ENCODE peak calls at places on chromosome 19, in six cellular contexts. Z is astrocyte; C is GM23248; T is Caco-2; G is tibial nerve; X is effector memory CD4-positive, alpha-beta T cell. N is an unnamed sample. For H3K36me3 and H3K9me3, the result is how much of the 10 kb centered on the place peaks cover.

GRCh38 chr19:18100710-18101109 is 3.1 kb downstream of the MAST3 start:
- DNase-seq in Z (no peak), C (no peak), T (no peak), G (no peak), X (no peak), N (no peak)

GRCh38 chr19:45615795-45616708 is 14.0 kb upstream of the GPR4 start:
- DNase-seq in Z (peak), C (peak), T (peak), G (peak), X (peak), N (peak)

GRCh38 chr19:33514885-33515485 is 6.6 kb downstream of the PEPD start:
- DNase-seq in Z (no peak), C (peak), T (no peak), G (no peak), X (no peak), N (no peak)

GRCh38 chr19:58084596-58085347 is 13.3 kb downstream of the ZSCAN18 start:
- DNase-seq in Z (no peak), C (no peak), T (no peak), G (no peak), X (no peak), N (no peak)

GRCh38 chr19:50476943-50477264 is 256 bp upstream of the GARIN5A start:
- DNase-seq in Z (no peak), C (no peak), T (no peak), G (no peak), X (no peak), N (no peak)

GRCh38 chr19:33770107-33770506 is 26.6 kb upstream of the KCTD15 start:
- DNase-seq in Z (no peak), C (no peak), T (no peak), G (no peak), X (no peak), N (no peak)

GRCh38 chr19:1851581-1852293 is 3.5 kb upstream of the REXO1 start:
- DNase-seq in Z (no peak), C (no peak), T (no peak), G (no peak), X (peak), N (no peak)

GRCh38 chr19:50515168-50515561 is 1.5 kb upstream of the ASPDH start:
- DNase-seq in Z (no peak), C (no peak), T (no peak), G (no peak), X (no peak), N (no peak)

GRCh38 chr19:29841559-29842367 is 30.0 kb downstream of the CCNE1 start:
- DNase-seq in Z (peak), C (peak), T (peak), G (no peak), X (no peak), N (peak)

GRCh38 chr19:39093761-39094160 is 9.6 kb downstream of the ACP7 start:
- DNase-seq in Z (peak), C (peak), T (no peak), G (no peak), X (no peak), N (no peak)

GRCh38 chr19:38020331-38020730 is 113.3 kb downstream of the SIPA1L3 start:
- DNase-seq in Z (no peak), C (no peak), T (no peak), G (no peak), X (no peak), N (no peak)

GRCh38 chr19:11096210-11096841 is 7.1 kb downstream of the LDLR start:
- DNase-seq in Z (peak), C (peak), T (no peak), G (no peak), X (no peak), N (peak)
- H3K36me3 ChIP-seq in Z (under half), C (under half), T (under half), G (under half), X (under half), N (half or more)

DNA sequence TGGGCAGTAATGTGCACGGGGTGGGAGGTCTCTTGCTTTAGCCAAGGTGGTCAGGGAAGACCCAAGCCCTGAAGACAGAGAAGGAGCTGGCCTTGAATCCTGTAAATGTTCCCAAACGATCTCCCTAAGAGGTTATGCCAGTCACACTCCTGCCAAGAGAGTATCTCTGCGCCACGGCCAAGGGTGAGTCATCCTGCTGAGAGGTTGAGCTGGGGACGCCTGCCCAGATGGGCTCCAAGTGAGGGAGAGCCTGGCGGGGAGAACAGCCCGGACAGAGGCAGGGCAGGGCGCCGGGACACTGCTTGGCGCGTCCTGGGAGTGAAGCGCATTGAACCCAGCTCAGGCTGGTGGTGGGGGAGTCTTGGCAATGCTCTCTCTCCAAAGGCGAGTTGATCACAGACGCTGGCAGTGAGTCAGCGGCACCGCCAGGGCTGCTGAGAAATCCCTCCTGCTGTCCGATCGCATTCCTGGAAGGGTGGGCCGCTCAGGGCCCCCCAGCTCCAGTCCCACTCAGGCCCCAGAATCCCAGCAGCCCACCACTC is 16.4 kb downstream of the SULT2B1 start:
- DNase-seq in Z (peak), C (peak), T (no peak), G (peak), X (no peak), N (peak)
- H3K4me3 ChIP-seq in Z (peak), C (peak), T (no peak), G (no peak), X (no peak), N (no peak)

DNA sequence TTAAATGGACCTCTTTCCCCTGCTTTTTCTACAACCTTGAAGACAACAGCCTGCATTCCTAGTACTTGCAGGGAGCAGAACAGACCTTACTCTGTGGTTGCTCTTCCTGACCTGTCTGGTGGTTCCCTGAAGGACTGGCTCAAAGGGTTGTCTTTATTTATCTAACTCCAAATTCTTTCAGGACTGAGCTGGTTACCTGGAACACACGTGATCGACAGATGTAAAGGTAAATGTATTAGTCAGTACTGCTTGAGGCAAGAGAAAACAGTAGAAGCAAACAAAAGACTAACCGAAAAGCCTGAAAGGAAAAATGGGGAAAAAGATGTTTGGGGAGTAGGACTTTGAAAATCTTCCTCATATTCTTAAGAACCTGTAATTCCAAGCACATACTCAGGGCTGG is 17.9 kb downstream of the ZNF558 start:
- DNase-seq in Z (no peak), C (no peak), T (no peak), G (no peak), X (no peak), N (no peak)
- H3K9me3 ChIP-seq in Z (half or more), C (under half), T (under half), G (half or more), X (under half), N (half or more)

GRCh38 chr19:41776700-41777099 is 19.7 kb upstream of the CEACAM3 start:
- DNase-seq in Z (no peak), C (no peak), T (no peak), G (no peak), X (no peak), N (no peak)
- H3K36me3 ChIP-seq in Z (under half), C (under half), T (under half), G (under half), X (under half), N (under half)

GRCh38 chr19:7494416-7495098 is 5.7 kb upstream of the PEX11G start:
- DNase-seq in Z (no peak), C (no peak), T (no peak), G (no peak), X (no peak), N (no peak)
- H3K4me3 ChIP-seq in Z (no peak), C (no peak), T (no peak), G (no peak), X (no peak), N (no peak)

GRCh38 chr19:27935669-27936068 is 1277.3 kb downstream of the UQCRFS1 start:
- DNase-seq in Z (no peak), C (no peak), T (no peak), G (no peak), X (no peak), N (no peak)
- H3K9me3 ChIP-seq in Z (under half), C (under half), T (under half), G (under half), X (under half), N (under half)

GRCh38 chr19:12946092-12946845 is 607 bp downstream of the RAD23A start:
- DNase-seq in Z (peak), C (peak), T (peak), G (no peak), X (peak), N (peak)

GRCh38 chr19:12945479-12946091 is at the start of gene RAD23A:
- DNase-seq in Z (peak), C (peak), T (peak), G (peak), X (peak), N (peak)

GRCh38 chr19:12949363-12950284 is 4.0 kb downstream of the RAD23A start:
- DNase-seq in Z (no peak), C (peak), T (no peak), G (no peak), X (no peak), N (no peak)

GRCh38 chr19:12947702-12948596 is 2.3 kb downstream of the RAD23A start:
- DNase-seq in Z (no peak), C (no peak), T (no peak), G (no peak), X (no peak), N (no peak)

GRCh38 chr19:12948597-12949362 is 3.1 kb downstream of the RAD23A start:
- DNase-seq in Z (no peak), C (no peak), T (no peak), G (no peak), X (no peak), N (no peak)
- H3K36me3 ChIP-seq in Z (under half), C (under half), T (under half), G (under half), X (half or more), N (half or more)

DNA sequence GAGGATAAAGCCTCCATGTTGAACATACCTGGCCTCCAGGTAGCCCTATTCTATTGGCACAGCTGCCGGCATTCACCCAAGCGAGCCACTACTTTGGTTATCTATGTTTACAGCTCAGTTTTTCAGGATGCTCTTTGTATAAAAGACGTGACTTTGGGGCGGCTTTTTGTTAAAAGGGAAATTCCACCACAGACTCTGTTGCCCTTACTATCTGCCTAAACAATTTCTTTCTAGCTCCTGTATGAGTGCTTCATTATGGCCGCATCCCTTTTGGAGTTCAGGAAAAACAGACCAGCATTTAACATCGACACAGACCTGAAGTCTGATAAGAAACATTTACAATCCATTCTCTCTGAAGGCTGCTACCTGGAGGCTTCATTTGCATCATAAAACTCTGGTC is 9.1 kb upstream of the IGSF23 start:
- DNase-seq in Z (no peak), C (no peak), T (no peak), G (no peak), X (no peak), N (no peak)
- H3K4me3 ChIP-seq in Z (no peak), C (no peak), T (no peak), G (no peak), X (no peak), N (no peak)

DNA sequence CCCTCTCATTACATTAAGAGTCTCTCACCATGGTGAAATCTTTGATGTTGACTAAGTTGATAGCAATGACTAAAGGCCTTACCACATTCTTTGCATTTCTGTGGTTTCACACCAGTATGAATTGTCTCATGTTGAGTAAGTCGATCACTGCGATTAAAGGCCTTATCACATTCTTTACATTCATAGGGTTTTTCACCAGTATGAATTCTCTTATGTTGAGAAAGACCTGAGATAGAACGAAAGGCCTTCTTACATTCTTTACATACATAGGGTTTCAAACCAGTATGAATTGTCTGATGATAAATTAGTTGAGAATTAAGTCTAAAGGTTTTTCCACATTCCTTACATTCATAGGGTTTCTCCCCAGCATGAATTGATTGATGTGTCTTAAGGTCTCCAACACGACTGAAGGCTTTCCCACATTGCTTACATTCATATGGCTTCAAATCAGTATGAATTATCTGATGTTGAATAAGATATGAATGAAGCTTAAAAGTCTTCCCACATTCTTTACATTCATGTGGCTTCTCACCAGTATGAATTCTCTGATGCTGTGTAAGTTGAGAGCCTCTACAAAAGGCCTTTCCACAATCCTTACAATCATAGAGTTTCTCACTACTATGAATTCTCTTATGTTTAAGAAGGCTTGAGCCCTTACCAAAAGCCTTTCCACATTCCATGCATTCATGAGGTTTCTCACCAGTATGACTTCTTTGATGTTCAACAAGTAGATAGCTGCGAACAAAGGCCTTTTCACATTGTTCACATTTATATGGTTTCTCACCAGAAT is 45.6 kb downstream of the ZNF283 start:
- DNase-seq in Z (peak), C (no peak), T (no peak), G (no peak), X (no peak), N (no peak)
- H3K9me3 ChIP-seq in Z (under half), C (under half), T (half or more), G (under half), X (under half), N (half or more)

GRCh38 chr19:16394111-16394510 is 69.5 kb downstream of the KLF2 start:
- DNase-seq in Z (no peak), C (no peak), T (no peak), G (no peak), X (no peak), N (no peak)

GRCh38 chr19:16394681-16395375 is 70.2 kb downstream of the KLF2 start:
- DNase-seq in Z (peak), C (no peak), T (peak), G (no peak), X (no peak), N (no peak)

GRCh38 chr19:16386619-16387240 is 62.1 kb downstream of the KLF2 start:
- DNase-seq in Z (peak), C (peak), T (peak), G (no peak), X (peak), N (peak)

GRCh38 chr19:16389848-16390247 is 65.2 kb downstream of the KLF2 start:
- DNase-seq in Z (no peak), C (no peak), T (no peak), G (no peak), X (no peak), N (no peak)

DNA sequence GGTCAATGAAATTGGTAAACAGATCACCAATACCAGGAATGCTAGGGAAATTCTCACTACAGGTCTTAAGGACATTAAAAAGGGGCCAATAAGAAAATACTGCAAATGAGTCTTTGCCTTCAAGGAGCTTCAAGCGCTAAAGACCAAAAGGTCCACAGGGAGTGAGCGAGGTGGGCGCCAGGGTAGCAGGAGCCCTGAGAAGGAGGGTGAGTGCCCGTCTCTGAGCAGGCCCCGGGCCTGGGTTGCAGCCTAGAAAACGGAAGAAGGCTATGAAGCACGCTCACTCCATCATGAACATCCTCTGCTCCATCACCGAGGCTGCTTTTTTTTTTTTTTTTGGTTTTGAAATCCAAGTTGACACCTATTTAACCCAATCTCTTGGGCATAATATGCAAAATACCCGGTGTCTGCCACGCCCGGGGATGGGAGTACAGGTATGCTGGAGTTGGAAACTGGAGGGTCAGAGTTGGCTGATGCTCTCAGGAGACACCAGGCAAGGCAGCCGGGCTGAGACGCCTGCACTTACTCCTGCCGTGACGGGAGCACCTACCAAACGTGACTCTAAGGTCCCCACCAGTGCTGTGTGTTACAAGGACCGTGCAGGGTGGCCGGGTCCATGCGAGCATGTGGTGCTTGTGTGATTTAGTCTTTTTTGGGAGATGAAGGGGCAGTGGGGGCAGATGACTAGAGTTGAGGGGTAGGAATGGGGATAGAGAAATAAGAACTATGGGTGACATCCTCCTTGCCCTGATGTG is 66.9 kb downstream of the KLF2 start:
- DNase-seq in Z (no peak), C (no peak), T (no peak), G (no peak), X (no peak), N (no peak)
- H3K36me3 ChIP-seq in Z (under half), C (under half), T (under half), G (under half), X (under half), N (half or more)